ENCODE peak calls at places on chromosomes 7 and 10, in ten cellular contexts. A is amniotic stem cell, C is heart left ventricle, N is coronary artery, O is KBM-7, X is K562, D is naive B cell, I is fibroblast of lung, W is Panc1, Q is H9. E is an unnamed sample.

GRCh38 chr7:88357794-88358533 is 51.3 kb upstream of the STEAP4 start:
- DNase-seq in A (no peak), C (no peak), N (no peak), O (peak), X (no peak), D (no peak), I (no peak), W (no peak), Q (no peak), E (no peak)

GRCh38 chr10:484925-485661 is 204.4 kb downstream of the DIP2C start:
- DNase-seq in A (no peak), C (no peak), N (peak), O (no peak), X (no peak), D (peak), I (no peak), W (no peak), Q (peak), E (peak)

GRCh38 chr7:23358152-23358674 is 59.1 kb downstream of the MALSU1 start:
- DNase-seq in A (no peak), C (no peak), N (no peak), O (no peak), X (no peak), D (no peak), I (no peak), W (no peak), Q (no peak), E (no peak)

GRCh38 chr10:34775044-34775637 is 40.0 kb downstream of the PARD3 start:
- DNase-seq in A (no peak), C (no peak), N (no peak), O (no peak), X (no peak), D (no peak), I (no peak), W (no peak), Q (no peak), E (no peak)

GRCh38 chr10:48381971-48382370 is 75.5 kb downstream of the MAPK8 start:
- DNase-seq in A (no peak), C (no peak), N (no peak), O (no peak), X (no peak), D (no peak), I (no peak), W (no peak), Q (no peak), E (no peak)

GRCh38 chr7:112462236-112462635 is 12.0 kb downstream of the IFRD1 start:
- DNase-seq in A (no peak), C (peak), N (no peak), O (peak), X (no peak), D (no peak), I (peak), W (no peak), Q (no peak), E (no peak)

GRCh38 chr7:97731736-97732370 is at the start of gene TAC1:
- DNase-seq in A (no peak), C (no peak), N (no peak), O (no peak), X (no peak), D (no peak), I (peak), W (no peak), Q (peak), E (no peak)

GRCh38 chr10:102208311-102209035 is 17.6 kb upstream of the ELOVL3 start:
- DNase-seq in A (no peak), C (no peak), N (no peak), O (no peak), X (no peak), D (no peak), I (peak), W (no peak), Q (no peak), E (no peak)

GRCh38 chr10:31808258-31809218 is 120.1 kb downstream of the ARHGAP12 start:
- DNase-seq in A (peak), C (peak), N (no peak), O (peak), X (peak), D (peak), I (peak), W (peak), Q (no peak), E (peak)

GRCh38 chr7:7564323-7564780 is 2.3 kb upstream of the MIOS start:
- DNase-seq in A (peak), C (no peak), N (no peak), O (peak), X (no peak), D (no peak), I (peak), W (peak), Q (no peak), E (no peak)

GRCh38 chr10:46035923-46036849 is 5.8 kb upstream of the NCOA4 start:
- DNase-seq in A (no peak), C (no peak), N (no peak), O (no peak), X (no peak), D (no peak), I (no peak), W (no peak), Q (no peak), E (no peak)

GRCh38 chr7:130758429-130759056 is 24.5 kb upstream of the KLF14 start:
- DNase-seq in A (no peak), C (no peak), N (no peak), O (peak), X (peak), D (peak), I (peak), W (peak), Q (no peak), E (peak)

GRCh38 chr7:47373871-47374451 is 207.9 kb downstream of the TNS3 start:
- DNase-seq in A (no peak), C (no peak), N (no peak), O (no peak), X (no peak), D (no peak), I (no peak), W (no peak), Q (no peak), E (no peak)

GRCh38 chr7:83153419-83153818 is 9.3 kb downstream of the PCLO start:
- DNase-seq in A (no peak), C (no peak), N (no peak), O (no peak), X (no peak), D (no peak), I (no peak), W (no peak), Q (no peak), E (no peak)

GRCh38 chr10:69265521-69265920 is 12.8 kb upstream of the HK1 start:
- DNase-seq in A (no peak), C (no peak), N (no peak), O (no peak), X (no peak), D (no peak), I (no peak), W (no peak), Q (no peak), E (no peak)

E was measured in T-helper 1 cell.